ENCODE peak calls at places on chromosomes 7 and 10, in four cellular contexts. Z, H, V and A are unnamed samples.
A peak's percentile ranks its signal among the peaks of the same experiment; 100 is the strongest.

GRCh38 chr7:47195641-47196040 is 386.3 kb downstream of the TNS3 start:
- DNase-seq in H (no peak), V (no peak), Z (no peak), A (no peak)

GRCh38 chr10:6402349-6402709 is 177.7 kb downstream of the PRKCQ start:
- DNase-seq in V (no peak), Z (no peak), H (no peak), A (no peak)

GRCh38 chr7:28144266-28144665 is 36.3 kb downstream of the JAZF1 start:
- DNase-seq in Z (no peak), H (no peak), V (no peak), A (no peak)

GRCh38 chr10:123009105-123009805 is 449 bp downstream of the ACADSB start:
- DNase-seq in H (no peak), Z (no peak), V (peak; percentile 68), A (no peak)

GRCh38 chr10:108465871-108466641 is 1301.5 kb upstream of the SORCS1 start:
- DNase-seq in H (peak; percentile 29), V (peak; percentile 73), Z (no peak), A (no peak)

GRCh38 chr10:87504307-87504666 is 406 bp upstream of the MINPP1 start:
- DNase-seq in Z (no peak), H (no peak), V (no peak), A (no peak)

GRCh38 chr10:15346440-15347141 is 24.5 kb downstream of the FAM171A1 start:
- DNase-seq in Z (no peak), V (no peak), H (no peak), A (no peak)

GRCh38 chr7:95614442-95614940 is 18.2 kb upstream of the PDK4 start:
- DNase-seq in Z (no peak), V (no peak), H (no peak), A (no peak)

GRCh38 chr7:37352974-37353948 is 95.4 kb downstream of the ELMO1 start:
- DNase-seq in V (no peak), Z (peak; percentile 61), H (no peak), A (peak; percentile 55)

GRCh38 chr7:137771679-137772078 is 75.1 kb downstream of the DGKI start:
- DNase-seq in H (no peak), Z (no peak), V (no peak), A (no peak)

GRCh38 chr10:124737708-124738107 is 6.5 kb downstream of the FAM53B start:
- DNase-seq in H (no peak), V (no peak), Z (no peak), A (no peak)

GRCh38 chr10:104037261-104037951 is 48.3 kb downstream of the COL17A1 start:
- DNase-seq in H (no peak), V (peak; percentile 49), Z (no peak), A (no peak)

GRCh38 chr7:47574473-47575328 is 7.2 kb downstream of the TNS3 start:
- DNase-seq in V (no peak), H (no peak), Z (no peak), A (no peak)

GRCh38 chr7:75642810-75643486 is 95.8 kb downstream of the HIP1 start:
- DNase-seq in H (peak; percentile 72), V (peak; percentile 69), Z (peak; percentile 43), A (peak; percentile 37)

GRCh38 chr10:9807848-9808247 is 1209.8 kb upstream of the CELF2 start:
- DNase-seq in H (no peak), V (no peak), Z (no peak), A (no peak)

GRCh38 chr10:75111906-75112703 is 649 bp downstream of the SAMD8 start:
- DNase-seq in V (no peak), Z (peak; percentile 20), H (peak; percentile 52), A (peak; percentile 36)

GRCh38 chr7:51189777-51190176 is 126.8 kb downstream of the COBL start:
- DNase-seq in V (no peak), Z (no peak), H (no peak), A (no peak)

GRCh38 chr7:45656431-45656830 is 82.3 kb downstream of the ADCY1 start:
- DNase-seq in V (no peak), Z (no peak), H (peak; percentile 22), A (no peak)

GRCh38 chr7:16034353-16034752 is 347.9 kb upstream of the MEOX2 start:
- DNase-seq in H (no peak), V (no peak), Z (no peak), A (no peak)

GRCh38 chr10:110632591-110633215 is 11.4 kb upstream of the RBM20 start:
- DNase-seq in V (no peak), Z (no peak), H (no peak), A (no peak)

GRCh38 chr7:88254721-88255120 is 34.9 kb upstream of the SRI start:
- DNase-seq in H (no peak), Z (no peak), V (no peak), A (no peak)

GRCh38 chr7:18087031-18087686 is 59.5 kb upstream of the PRPS1L1 start:
- DNase-seq in H (no peak), Z (no peak), V (peak; percentile 57), A (no peak)

GRCh38 chr7:66807736-66808135 is 67.2 kb downstream of the RABGEF1 start:
- DNase-seq in H (no peak), Z (no peak), V (no peak), A (no peak)

GRCh38 chr10:63456437-63457210 is 9.2 kb downstream of the JMJD1C start:
- DNase-seq in V (no peak), Z (no peak), H (no peak), A (no peak)

GRCh38 chr10:92479541-92479940 is 94.4 kb downstream of the IDE start:
- DNase-seq in H (no peak), V (no peak), Z (no peak), A (no peak)

GRCh38 chr7:153444591-153444990 is 607.6 kb upstream of the DPP6 start:
- DNase-seq in Z (no peak), V (no peak), H (no peak), A (no peak)
- H3K9me3 ChIP-seq in Z (no peaks in the 10 kb centered on the region), V (no peaks in the 10 kb centered on the region), H (no peaks in the 10 kb centered on the region), A (no peaks in the 10 kb centered on the region)

GRCh38 chr7:57487957-57488356 is 38.0 kb downstream of the ZNF716 start:
- DNase-seq in H (no peak), Z (no peak), V (no peak), A (no peak)
- H3K9me3 ChIP-seq in H (peaks cover 16% of the 10 kb centered on the region), Z (peaks cover 21% of the 10 kb centered on the region), V (peaks cover 3% of the 10 kb centered on the region), A (peaks cover 16% of the 10 kb centered on the region)

DNA sequence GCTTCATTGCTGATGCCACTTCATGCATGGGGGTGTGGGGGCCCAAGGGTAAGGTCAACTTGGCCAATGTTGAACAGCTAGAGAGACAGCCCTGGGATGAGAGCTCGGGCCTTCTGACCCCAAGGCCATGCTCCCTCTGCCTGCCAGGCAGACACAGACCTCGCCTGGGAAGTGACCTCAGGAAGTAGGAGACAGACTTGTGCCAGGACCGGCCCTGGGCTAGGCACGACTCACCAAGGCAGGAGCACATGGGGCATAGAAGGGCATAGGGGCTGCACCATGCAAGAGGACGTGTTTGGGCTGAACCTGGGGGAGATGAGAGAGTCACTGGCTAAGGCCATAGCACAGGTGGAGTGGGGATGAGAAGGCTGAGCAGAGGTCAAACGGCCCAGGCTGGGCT is 27.1 kb downstream of the ZCCHC24 start:
- DNase-seq in V (no peak), H (no peak), Z (no peak), A (no peak)
- H3K9me3 ChIP-seq in V (no peaks in the 10 kb centered on the region), H (no peaks in the 10 kb centered on the region), Z (no peaks in the 10 kb centered on the region), A (no peaks in the 10 kb centered on the region)

DNA sequence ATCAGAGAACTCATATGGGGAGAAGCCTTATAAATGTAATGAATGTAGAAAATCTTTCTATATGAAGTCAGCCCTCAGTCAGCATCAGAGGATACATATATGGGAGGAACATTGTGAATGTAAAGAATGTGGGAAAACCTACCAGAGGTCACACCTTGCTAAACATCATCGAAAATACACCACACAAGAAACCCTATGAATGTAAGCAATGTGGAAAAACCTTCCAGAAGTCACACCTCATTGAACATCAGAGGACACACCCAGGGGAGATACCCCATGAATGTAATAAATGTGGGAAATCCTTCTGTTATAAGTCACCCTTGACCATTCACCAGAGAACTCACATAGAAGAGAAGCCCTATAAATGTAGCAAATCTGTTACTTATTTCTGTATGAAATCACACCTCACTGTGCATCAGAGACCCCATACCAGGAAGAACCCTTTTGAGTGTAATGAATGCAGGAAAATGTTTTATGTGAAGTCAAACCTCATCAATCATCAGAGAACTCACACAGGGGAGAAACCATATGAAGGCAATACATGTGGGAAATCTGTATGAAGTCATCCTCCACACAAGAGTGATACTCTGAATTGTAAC is 30.8 kb downstream of the ZNF12 start:
- DNase-seq in H (no peak), Z (no peak), V (no peak), A (no peak)
- H3K9me3 ChIP-seq in H (peaks cover 70% of the 10 kb centered on the region), Z (peaks cover 39% of the 10 kb centered on the region), V (peaks cover 88% of the 10 kb centered on the region), A (peaks cover 21% of the 10 kb centered on the region)